ENCODE peak calls at places on chromosomes 3 and 15, in eight cellular contexts. U, F, G, Z, R, J, X and P are unnamed samples.

GRCh38 chr3:139281512-139282196 is 62.2 kb upstream of the MRPS22 start:
- DNase-seq in U (no peak), F (no peak), G (no peak), Z (no peak), R (no peak), J (no peak), X (no peak), P (no peak)

GRCh38 chr3:127644641-127645040 is 15.7 kb downstream of the PODXL2 start:
- DNase-seq in U (no peak), F (no peak), G (no peak), Z (no peak), R (no peak), J (no peak), X (no peak), P (no peak)

GRCh38 chr3:99774467-99774866 is 43.2 kb upstream of the CMSS1 start:
- DNase-seq in U (no peak), F (peak), G (no peak), Z (no peak), R (no peak), J (peak), X (peak), P (no peak)

GRCh38 chr3:144394052-144394451 is 422.4 kb downstream of the DIPK2A start:
- DNase-seq in U (no peak), F (peak), G (no peak), Z (no peak), R (no peak), J (peak), X (no peak), P (no peak)

GRCh38 chr3:153269730-153270129 is 107.7 kb downstream of the RAP2B start:
- DNase-seq in U (no peak), F (no peak), G (no peak), Z (no peak), R (no peak), J (no peak), X (no peak), P (no peak)

GRCh38 chr3:79247367-79248103 is 520.3 kb downstream of the ROBO1 start:
- DNase-seq in U (no peak), F (no peak), G (no peak), Z (no peak), R (no peak), J (peak), X (no peak), P (no peak)

GRCh38 chr3:55544219-55544618 is 57.1 kb upstream of the WNT5A start:
- DNase-seq in U (no peak), F (peak), G (no peak), Z (no peak), R (no peak), J (no peak), X (no peak), P (no peak)

GRCh38 chr3:110654820-110655522 is 416.6 kb upstream of the NECTIN3 start:
- DNase-seq in U (no peak), F (no peak), G (no peak), Z (no peak), R (no peak), J (no peak), X (no peak), P (no peak)

GRCh38 chr15:100879461-100880138 is at the start of gene ALDH1A3:
- DNase-seq in U (no peak), F (peak), G (no peak), Z (peak), R (no peak), J (peak), X (peak), P (no peak)

GRCh38 chr3:87120850-87121249 is 106.3 kb upstream of the CHMP2B start:
- DNase-seq in U (no peak), F (no peak), G (no peak), Z (no peak), R (no peak), J (no peak), X (no peak), P (no peak)

GRCh38 chr3:9862391-9863235 is 17.4 kb downstream of the CIDEC start:
- DNase-seq in U (no peak), F (peak), G (peak), Z (no peak), R (peak), J (no peak), X (no peak), P (no peak)

GRCh38 chr3:127209840-127210653 is 17.1 kb downstream of the PRR23E start:
- DNase-seq in U (no peak), F (no peak), G (no peak), Z (no peak), R (peak), J (no peak), X (no peak), P (no peak)

GRCh38 chr3:172709776-172710708 is 825 bp downstream of the NCEH1 start:
- DNase-seq in U (no peak), F (peak), G (no peak), Z (no peak), R (peak), J (peak), X (peak), P (no peak)

GRCh38 chr15:100026041-100026440 is 292.8 kb upstream of the LYSMD4 start:
- DNase-seq in U (no peak), F (no peak), G (no peak), Z (no peak), R (no peak), J (no peak), X (no peak), P (no peak)

GRCh38 chr3:47475570-47476329 is at the start of gene SCAP:
- DNase-seq in U (peak), F (peak), G (peak), Z (peak), R (peak), J (peak), X (peak), P (no peak)

GRCh38 chr3:192802957-192803899 is 75.9 kb upstream of the FGF12 start:
- DNase-seq in U (no peak), F (peak), G (no peak), Z (peak), R (no peak), J (peak), X (peak), P (no peak)

GRCh38 chr15:39016706-39017105 is 452.1 kb upstream of the RASGRP1 start:
- DNase-seq in U (no peak), F (no peak), G (no peak), Z (no peak), R (no peak), J (peak), X (no peak), P (no peak)

GRCh38 chr3:148789156-148789555 is 38.5 kb upstream of the CPB1 start:
- DNase-seq in U (no peak), F (no peak), G (no peak), Z (no peak), R (no peak), J (no peak), X (no peak), P (no peak)

GRCh38 chr15:48507416-48508065 is 138.0 kb downstream of the FBN1 start:
- DNase-seq in U (peak), F (peak), G (no peak), Z (peak), R (no peak), J (peak), X (peak), P (no peak)

GRCh38 chr3:16467368-16467767 is 46.1 kb downstream of the RFTN1 start:
- DNase-seq in U (no peak), F (no peak), G (peak), Z (no peak), R (no peak), J (no peak), X (peak), P (no peak)

GRCh38 chr3:48684480-48685143 is 1.1 kb downstream of the NCKIPSD start:
- DNase-seq in U (no peak), F (no peak), G (no peak), Z (no peak), R (peak), J (peak), X (no peak), P (no peak)

GRCh38 chr15:40906947-40907802 is 12.9 kb downstream of the VPS18 start:
- DNase-seq in U (no peak), F (peak), G (peak), Z (no peak), R (peak), J (peak), X (peak), P (no peak)

GRCh38 chr15:85607842-85608241 is 186.9 kb downstream of the KLHL25 start:
- DNase-seq in U (peak), F (peak), G (no peak), Z (peak), R (no peak), J (peak), X (no peak), P (no peak)

GRCh38 chr15:28907338-28907961 is 21.7 kb downstream of the APBA2 start:
- DNase-seq in U (no peak), F (no peak), G (no peak), Z (no peak), R (no peak), J (no peak), X (no peak), P (no peak)

GRCh38 chr15:67481680-67482079 is 39.3 kb upstream of the C15orf61 start:
- DNase-seq in U (no peak), F (no peak), G (no peak), Z (no peak), R (no peak), J (no peak), X (no peak), P (no peak)

GRCh38 chr3:73558399-73559075 is 66.2 kb downstream of the PDZRN3 start:
- DNase-seq in U (no peak), F (no peak), G (no peak), Z (no peak), R (no peak), J (peak), X (no peak), P (no peak)

GRCh38 chr15:25811481-25811906 is 51.6 kb downstream of the ATP10A start:
- DNase-seq in U (no peak), F (no peak), G (no peak), Z (no peak), R (no peak), J (no peak), X (peak), P (no peak)

GRCh38 chr3:21779909-21780308 is 28.9 kb upstream of the ZNF385D start:
- DNase-seq in U (no peak), F (no peak), G (no peak), Z (no peak), R (no peak), J (no peak), X (no peak), P (no peak)

GRCh38 chr3:98602078-98602678 is 8.8 kb upstream of the CPOX start:
- DNase-seq in U (peak), F (peak), G (no peak), Z (peak), R (no peak), J (peak), X (peak), P (peak)

GRCh38 chr15:100768501-100768931 is 111.1 kb upstream of the ALDH1A3 start:
- DNase-seq in U (no peak), F (no peak), G (no peak), Z (no peak), R (no peak), J (no peak), X (no peak), P (no peak)

GRCh38 chr3:11847607-11848006 is 922 bp upstream of the TAMM41 start:
- DNase-seq in U (no peak), F (peak), G (no peak), Z (no peak), R (no peak), J (no peak), X (no peak), P (no peak)

GRCh38 chr15:41936649-41937567 is 35.4 kb downstream of the EHD4 start:
- DNase-seq in U (no peak), F (no peak), G (peak), Z (no peak), R (peak), J (peak), X (peak), P (no peak)

GRCh38 chr15:42037650-42038049 is 16.8 kb upstream of the PLA2G4E start:
- DNase-seq in U (no peak), F (peak), G (no peak), Z (no peak), R (no peak), J (no peak), X (no peak), P (no peak)

GRCh38 chr15:70245932-70246622 is 148.4 kb upstream of the TLE3 start:
- DNase-seq in U (no peak), F (peak), G (no peak), Z (peak), R (no peak), J (peak), X (peak), P (no peak)

GRCh38 chr15:59242649-59243048 is 36.0 kb downstream of the LDHAL6B start:
- DNase-seq in U (no peak), F (peak), G (no peak), Z (no peak), R (no peak), J (no peak), X (no peak), P (no peak)
- TF ChIP-seq CTCF in U (no peak), F (no peak), G (no peak), Z (no peak), R (no peak), J (no peak), X (no peak), P (no peak)

GRCh38 chr15:44713006-44713966 is 2.0 kb downstream of the B2M start:
- DNase-seq in U (no peak), F (peak), G (no peak), Z (no peak), R (no peak), J (peak), X (peak), P (no peak)
- H3K4me3 ChIP-seq in U (peak), F (peak), G (peak), Z (peak), R (peak), J (peak), X (peak), P (peak)

GRCh38 chr3:114175204-114175987 is 3.5 kb downstream of the DRD3 start:
- DNase-seq in U (no peak), F (no peak), G (no peak), Z (no peak), R (no peak), J (no peak), X (no peak), P (no peak)

GRCh38 chr3:114178770-114179368 is at the start of gene DRD3:
- DNase-seq in U (no peak), F (peak), G (peak), Z (no peak), R (no peak), J (peak), X (peak), P (no peak)

GRCh38 chr3:114176890-114177289 is 2.0 kb downstream of the DRD3 start:
- DNase-seq in U (no peak), F (no peak), G (no peak), Z (no peak), R (no peak), J (no peak), X (no peak), P (no peak)

GRCh38 chr3:114176487-114176886 is 2.4 kb downstream of the DRD3 start:
- DNase-seq in U (no peak), F (no peak), G (no peak), Z (no peak), R (no peak), J (no peak), X (no peak), P (no peak)

DNA sequence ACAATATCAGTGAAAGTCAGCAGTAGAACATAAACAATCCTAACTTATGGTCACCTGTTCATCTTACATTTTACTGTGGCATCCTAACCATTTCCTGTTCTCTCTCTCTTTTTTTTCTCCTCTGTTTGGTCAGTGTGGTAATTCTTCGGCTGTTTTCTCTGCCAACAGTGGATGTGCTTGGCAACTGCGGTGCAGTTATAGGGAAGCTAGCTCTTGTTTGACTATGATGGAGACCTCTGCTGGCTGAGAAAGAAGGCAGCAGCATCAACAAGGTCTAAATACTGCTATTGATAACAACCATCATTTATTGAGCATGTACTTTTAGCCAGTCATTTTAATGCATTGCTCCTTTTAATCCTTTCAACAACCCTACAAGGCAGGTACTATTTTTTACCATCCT is 723 bp upstream of the DRD3 start:
- DNase-seq in U (peak), F (peak), G (no peak), Z (peak), R (no peak), J (peak), X (peak), P (no peak)
- TF ChIP-seq CTCF in U (peak), F (peak), G (peak), Z (peak), R (no peak), J (peak), X (peak), P (peak)

GRCh38 chr15:34984884-34985630 is 3.0 kb downstream of the ZNF770 start:
- DNase-seq in U (no peak), F (peak), G (no peak), Z (no peak), R (no peak), J (peak), X (no peak), P (no peak)
- H3K4me3 ChIP-seq in U (no peak), F (peak), G (no peak), Z (no peak), R (no peak), J (no peak), X (no peak), P (no peak)

DNA sequence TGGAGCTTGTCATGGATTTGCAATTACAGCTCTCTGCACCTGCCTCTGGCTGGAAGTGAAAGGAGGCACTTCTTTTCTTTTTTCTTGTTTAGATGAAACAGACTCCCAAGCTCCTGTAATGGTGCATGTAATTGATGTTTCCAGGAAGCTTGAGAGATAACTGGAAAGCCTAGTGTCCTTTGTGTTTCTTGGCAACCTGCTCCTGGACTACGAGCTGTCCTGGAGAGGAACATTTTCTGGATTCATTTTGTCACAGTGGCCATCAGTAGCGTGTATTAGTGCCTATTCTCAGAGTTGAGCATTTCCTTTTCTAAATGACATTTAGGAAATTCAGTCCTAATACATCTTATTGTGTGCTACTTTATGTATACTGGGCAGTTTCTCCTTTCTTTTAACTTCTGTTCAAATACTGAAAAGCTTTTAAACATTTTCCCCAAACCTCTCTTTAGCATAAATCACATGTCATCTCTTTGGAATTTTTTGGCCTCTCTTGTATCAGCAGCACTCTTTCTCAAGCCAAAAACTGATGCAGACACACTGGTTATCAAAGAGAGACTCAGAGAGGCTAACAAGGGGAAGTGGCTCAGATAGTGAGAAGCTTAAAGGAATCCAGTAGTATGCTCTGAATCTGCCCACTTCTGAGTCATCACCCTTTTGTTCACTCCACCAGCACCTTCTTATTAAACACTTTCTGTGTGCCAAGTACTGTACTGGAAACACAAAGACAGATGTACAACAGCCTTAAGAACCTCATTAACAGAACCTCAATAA is 62.6 kb upstream of the SLC2A2 start:
- DNase-seq in U (no peak), F (peak), G (no peak), Z (peak), R (no peak), J (peak), X (no peak), P (peak)
- TF ChIP-seq CTCF in U (no peak), F (no peak), G (no peak), Z (no peak), R (no peak), J (no peak), X (no peak), P (no peak)

GRCh38 chr3:180744226-180744625 is 64.9 kb upstream of the CCDC39 start:
- DNase-seq in U (no peak), F (no peak), G (no peak), Z (no peak), R (no peak), J (no peak), X (no peak), P (no peak)
- H3K4me3 ChIP-seq in U (no peak), F (no peak), G (no peak), Z (no peak), R (no peak), J (no peak), X (no peak), P (no peak)